ENCODE peak calls at places on chromosome 14, in six cellular contexts. F is HCT116; M is natural killer cell; D is AG09319; H is stimulated activated CD4-positive, alpha-beta T cell treated with anti-CD3 and anti-CD28 coated beads, Interleukin-12 subunit alpha, Interleukin-12 subunit beta, amount 100 ng/mL, for 4 hours; C is activated naive CD4-positive, alpha-beta T cell treated with anti-CD3 and anti-CD28 coated beads, Interleukin-2, amount 10 ng/mL, durations not matched to agents 7 days and 5 days. G is an unnamed sample.

GRCh38 chr14:98173291-98173690 is 1098.7 kb downstream of the BCL11B start:
- DNase-seq in F (no peak), M (no peak), D (no peak), H (no peak), C (peak; percentile 84), G (peak; percentile 7)

GRCh38 chr14:83247925-83248639 is 1714.4 kb upstream of the SEL1L start:
- DNase-seq in F (no peak), M (no peak), D (no peak), H (no peak), C (no peak), G (no peak)

GRCh38 chr14:90378249-90378648 is 18.6 kb upstream of the CALM1 start:
- DNase-seq in F (no peak), M (no peak), D (no peak), H (no peak), C (no peak), G (no peak)

GRCh38 chr14:33184587-33184986 is 245.9 kb downstream of the NPAS3 start:
- DNase-seq in F (no peak), M (no peak), D (no peak), H (no peak), C (no peak), G (no peak)

GRCh38 chr14:52072266-52072780 is 3.5 kb upstream of the NID2 start:
- DNase-seq in F (no peak), M (no peak), D (no peak), H (no peak), C (no peak), G (no peak)

GRCh38 chr14:29227631-29228030 is 461.0 kb downstream of the FOXG1 start:
- DNase-seq in F (no peak), M (no peak), D (no peak), H (no peak), C (no peak), G (no peak)

GRCh38 chr14:102539544-102540309 is 30.2 kb upstream of the ANKRD9 start:
- DNase-seq in F (no peak), M (no peak), D (no peak), H (no peak), C (no peak), G (no peak)

GRCh38 chr14:73888971-73889370 is 2.3 kb downstream of the ZNF410 start:
- DNase-seq in F (no peak), M (no peak), D (no peak), H (no peak), C (no peak), G (no peak)

GRCh38 chr14:22561661-22562579 is 27.1 kb downstream of the DAD1 start:
- DNase-seq in F (no peak), M (peak; percentile 52), D (no peak), H (no peak), C (peak; percentile 89), G (no peak)

GRCh38 chr14:42804146-42804545 is 1197.5 kb downstream of the LRFN5 start:
- DNase-seq in F (no peak), M (no peak), D (no peak), H (no peak), C (no peak), G (no peak)

GRCh38 chr14:54768501-54768900 is 134.1 kb downstream of the GCH1 start:
- DNase-seq in F (no peak), M (no peak), D (no peak), H (no peak), C (no peak), G (no peak)

GRCh38 chr14:50830044-50830931 is 674 bp downstream of the NIN start:
- DNase-seq in F (no peak), M (peak; percentile 59), D (no peak), H (peak; percentile 67), C (peak; percentile 70), G (peak; percentile 82)

GRCh38 chr14:77589099-77589498 is 27.3 kb downstream of the SPTLC2 start:
- DNase-seq in F (no peak), M (no peak), D (no peak), H (no peak), C (no peak), G (no peak)